ENCODE peak calls at places on chromosomes 16 and 17, in eight cellular contexts. D, O, U, E, V, R, N and P are unnamed samples.

GRCh38 chr17:12691173-12691572 is 25.5 kb downstream of the MYOCD start:
- DNase-seq in E (no peak), O (peak), N (no peak), D (no peak), U (no peak), R (peak), V (no peak), P (no peak)

GRCh38 chr16:85137323-85138072 is 25.2 kb upstream of the CIBAR2 start:
- DNase-seq in R (peak), V (peak), N (peak), U (peak), O (peak), E (peak), D (peak), P (peak)

GRCh38 chr16:18800674-18801196 is 614 bp downstream of the ARL6IP1 start:
- DNase-seq in D (no peak), N (no peak), U (no peak), E (no peak), V (no peak), R (no peak), O (no peak), P (no peak)

GRCh38 chr17:64357191-64357981 is 33.3 kb downstream of the PECAM1 start:
- DNase-seq in R (peak), O (peak), U (no peak), N (peak), V (peak), D (no peak), E (no peak), P (peak)

GRCh38 chr16:78200623-78201096 is 101.2 kb downstream of the WWOX start:
- DNase-seq in D (no peak), V (no peak), O (no peak), E (no peak), U (no peak), R (no peak), N (no peak), P (no peak)

GRCh38 chr17:17443173-17443572 is 33.6 kb upstream of the MED9 start:
- DNase-seq in E (no peak), O (no peak), D (no peak), R (no peak), U (no peak), N (no peak), V (peak), P (no peak)

GRCh38 chr16:77211880-77212735 is 12.9 kb downstream of the SYCE1L start:
- DNase-seq in D (peak), R (no peak), O (no peak), N (no peak), E (peak), U (peak), V (peak), P (peak)

GRCh38 chr16:85395913-85396878 is 216.9 kb upstream of the GSE1 start:
- DNase-seq in V (no peak), E (no peak), U (peak), D (no peak), N (no peak), O (no peak), R (peak), P (no peak)

GRCh38 chr16:21666772-21667171 is 3.0 kb downstream of the OTOA start:
- DNase-seq in R (no peak), U (no peak), O (no peak), D (no peak), V (peak), N (no peak), E (no peak), P (no peak)

GRCh38 chr16:54285414-54286066 is 1.0 kb downstream of the IRX3 start:
- DNase-seq in N (no peak), U (no peak), O (no peak), V (no peak), D (peak), E (peak), R (no peak), P (peak)

GRCh38 chr16:19017179-19017578 is 33.4 kb downstream of the TMC7 start:
- DNase-seq in E (no peak), N (no peak), O (no peak), D (no peak), V (no peak), R (no peak), U (no peak), P (no peak)

DNA sequence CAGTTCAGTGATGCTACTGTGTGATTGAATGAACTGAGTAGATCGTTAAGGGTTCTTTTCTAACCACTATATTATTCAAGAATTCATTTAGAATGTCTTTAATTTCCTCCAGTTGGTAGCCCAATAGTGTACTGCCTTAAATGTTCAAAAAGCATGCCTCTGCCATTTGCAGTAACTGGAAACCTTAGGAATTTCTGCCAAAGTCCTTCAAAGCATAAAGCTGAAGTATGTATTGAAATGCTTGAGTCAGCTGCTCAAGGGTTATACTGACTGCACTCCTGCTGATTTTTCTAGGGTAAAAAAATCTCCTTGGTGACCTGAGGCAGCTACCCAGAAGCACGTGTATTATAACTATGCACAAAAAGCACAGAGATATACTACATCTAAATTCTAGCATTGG is 56.5 kb downstream of the SNTB2 start:
- DNase-seq in D (no peak), E (no peak), O (no peak), V (no peak), N (no peak), U (no peak), R (no peak), P (peak)
- TF ChIP-seq EP300 in D (no peak), E (no peak), O (no peak), V (no peak), N (no peak), U (no peak), R (no peak), P (no peak)

DNA sequence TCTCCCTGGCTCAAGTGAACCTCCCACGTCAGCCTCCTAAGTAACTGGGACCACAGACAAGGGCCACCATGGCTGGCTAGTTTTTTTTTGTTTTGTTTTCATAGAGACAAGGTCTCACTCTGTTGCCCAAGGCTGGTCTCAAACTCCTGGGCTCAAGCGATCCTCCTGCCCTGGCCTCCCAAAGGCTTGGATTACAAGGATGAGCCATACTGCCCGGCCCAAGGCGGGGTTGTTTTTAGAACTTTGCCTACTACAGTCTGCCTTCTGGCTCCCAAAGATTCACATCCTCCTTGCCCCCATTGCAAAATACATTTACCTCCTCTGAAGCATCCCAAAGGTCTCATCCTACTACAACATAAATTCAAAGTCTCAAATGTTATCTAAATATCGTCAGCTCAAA is 49.5 kb upstream of the PHOSPHO1 start:
- DNase-seq in N (no peak), V (peak), D (no peak), U (no peak), E (no peak), R (no peak), O (no peak), P (no peak)
- TF ChIP-seq EP300 in N (no peak), V (no peak), D (no peak), U (no peak), E (no peak), R (no peak), O (no peak), P (no peak)

GRCh38 chr17:6178959-6179358 is 108.8 kb downstream of the WSCD1 start:
- DNase-seq in D (no peak), E (no peak), V (no peak), R (no peak), N (no peak), U (no peak), O (no peak), P (no peak)

GRCh38 chr17:6172642-6173330 is 102.6 kb downstream of the WSCD1 start:
- DNase-seq in R (no peak), O (no peak), N (no peak), U (no peak), D (no peak), V (no peak), E (no peak), P (no peak)

GRCh38 chr17:6170349-6170748 is 100.2 kb downstream of the WSCD1 start:
- DNase-seq in N (no peak), E (no peak), D (no peak), U (no peak), V (no peak), O (no peak), R (no peak), P (no peak)

GRCh38 chr17:6177941-6178694 is 107.9 kb downstream of the WSCD1 start:
- DNase-seq in N (no peak), E (no peak), R (no peak), D (no peak), V (no peak), O (no peak), U (no peak), P (no peak)

GRCh38 chr17:6173653-6174052 is 103.5 kb downstream of the WSCD1 start:
- DNase-seq in V (no peak), O (no peak), D (no peak), U (no peak), N (no peak), E (no peak), R (no peak), P (no peak)
- TF ChIP-seq EP300 in V (no peak), O (no peak), D (no peak), U (no peak), N (no peak), E (no peak), R (no peak), P (no peak)

GRCh38 chr17:40532520-40533253 is 31.3 kb upstream of the TNS4 start:
- DNase-seq in O (no peak), N (no peak), U (peak), V (peak), E (peak), R (peak), D (no peak), P (no peak)
- TF ChIP-seq EP300 in O (peak), N (no peak), U (no peak), V (no peak), E (no peak), R (no peak), D (no peak), P (peak)

GRCh38 chr17:58153046-58153445 is 4.9 kb downstream of the OR4D1 start:
- DNase-seq in U (no peak), N (no peak), D (no peak), E (no peak), R (no peak), O (no peak), V (no peak), P (peak)
- TF ChIP-seq EP300 in U (no peak), N (no peak), D (no peak), E (no peak), R (no peak), O (no peak), V (no peak), P (no peak)

GRCh38 chr16:11234884-11235702 is 20.9 kb downstream of the SOCS1 start:
- DNase-seq in V (no peak), U (no peak), O (no peak), E (no peak), D (no peak), N (no peak), R (no peak), P (no peak)

GRCh38 chr16:11233727-11234376 is 22.2 kb downstream of the SOCS1 start:
- DNase-seq in D (no peak), U (no peak), E (no peak), N (no peak), R (no peak), V (no peak), O (no peak), P (no peak)

GRCh38 chr16:11231367-11231970 is 24.5 kb downstream of the SOCS1 start:
- DNase-seq in D (no peak), R (no peak), U (no peak), E (no peak), N (no peak), V (no peak), O (no peak), P (no peak)

GRCh38 chr16:11232302-11232851 is 23.6 kb downstream of the SOCS1 start:
- DNase-seq in V (no peak), N (no peak), E (no peak), D (no peak), U (no peak), R (no peak), O (no peak), P (no peak)

GRCh38 chr16:11232852-11233726 is 22.9 kb downstream of the SOCS1 start:
- DNase-seq in N (no peak), V (no peak), E (no peak), U (no peak), R (no peak), O (no peak), D (peak), P (peak)
- TF ChIP-seq EP300 in N (no peak), V (no peak), E (no peak), U (no peak), R (no peak), O (peak), D (no peak), P (peak)

GRCh38 chr16:88653101-88653500 is 2.2 kb upstream of the CYBA start:
- DNase-seq in V (no peak), O (no peak), E (no peak), R (no peak), U (no peak), N (no peak), D (no peak), P (no peak)

GRCh38 chr16:88655053-88655732 is 4.3 kb upstream of the CYBA start:
- DNase-seq in N (no peak), V (peak), D (no peak), U (no peak), R (no peak), E (no peak), O (no peak), P (no peak)

GRCh38 chr16:88653606-88654362 is 2.9 kb upstream of the CYBA start:
- DNase-seq in O (no peak), V (no peak), E (no peak), N (no peak), D (no peak), U (no peak), R (no peak), P (peak)

GRCh38 chr16:88655733-88656281 is 5.0 kb upstream of the CYBA start:
- DNase-seq in E (no peak), O (no peak), D (no peak), U (no peak), V (no peak), R (no peak), N (no peak), P (no peak)

GRCh38 chr16:88654363-88655052 is 3.7 kb upstream of the CYBA start:
- DNase-seq in E (no peak), R (no peak), O (no peak), V (no peak), U (no peak), N (no peak), D (no peak), P (no peak)
- TF ChIP-seq EP300 in E (no peak), R (no peak), O (no peak), V (no peak), U (no peak), N (no peak), D (no peak), P (no peak)

GRCh38 chr17:608911-609882 is 105.4 kb downstream of the VPS53 start:
- DNase-seq in U (no peak), E (no peak), R (no peak), D (no peak), N (no peak), V (no peak), O (no peak), P (no peak)
- TF ChIP-seq EP300 in U (no peak), E (no peak), R (no peak), D (no peak), N (no peak), V (no peak), O (no peak), P (no peak)

DNA sequence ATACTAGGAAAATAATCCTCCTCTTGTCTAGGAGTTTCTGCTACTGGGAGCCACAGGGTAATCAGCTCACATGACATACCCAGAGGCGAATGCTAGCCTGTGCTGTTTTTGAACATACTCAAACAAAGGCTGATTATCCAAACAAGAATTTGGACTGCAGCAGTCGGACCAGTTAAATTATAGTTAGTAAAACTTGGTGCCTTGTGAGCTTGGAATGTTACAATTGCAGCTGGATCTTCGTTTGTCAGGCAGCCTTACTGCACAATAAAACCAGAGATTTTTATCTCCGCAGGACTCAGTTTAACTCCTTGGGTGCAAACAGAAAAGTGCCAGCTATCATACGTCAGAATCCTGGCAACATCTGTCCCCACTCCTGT is 163.8 kb upstream of the TBX2 start:
- DNase-seq in D (no peak), U (no peak), O (no peak), V (no peak), E (no peak), R (no peak), N (no peak), P (no peak)
- TF ChIP-seq EP300 in D (no peak), U (no peak), O (peak), V (no peak), E (no peak), R (no peak), N (no peak), P (no peak)

DNA sequence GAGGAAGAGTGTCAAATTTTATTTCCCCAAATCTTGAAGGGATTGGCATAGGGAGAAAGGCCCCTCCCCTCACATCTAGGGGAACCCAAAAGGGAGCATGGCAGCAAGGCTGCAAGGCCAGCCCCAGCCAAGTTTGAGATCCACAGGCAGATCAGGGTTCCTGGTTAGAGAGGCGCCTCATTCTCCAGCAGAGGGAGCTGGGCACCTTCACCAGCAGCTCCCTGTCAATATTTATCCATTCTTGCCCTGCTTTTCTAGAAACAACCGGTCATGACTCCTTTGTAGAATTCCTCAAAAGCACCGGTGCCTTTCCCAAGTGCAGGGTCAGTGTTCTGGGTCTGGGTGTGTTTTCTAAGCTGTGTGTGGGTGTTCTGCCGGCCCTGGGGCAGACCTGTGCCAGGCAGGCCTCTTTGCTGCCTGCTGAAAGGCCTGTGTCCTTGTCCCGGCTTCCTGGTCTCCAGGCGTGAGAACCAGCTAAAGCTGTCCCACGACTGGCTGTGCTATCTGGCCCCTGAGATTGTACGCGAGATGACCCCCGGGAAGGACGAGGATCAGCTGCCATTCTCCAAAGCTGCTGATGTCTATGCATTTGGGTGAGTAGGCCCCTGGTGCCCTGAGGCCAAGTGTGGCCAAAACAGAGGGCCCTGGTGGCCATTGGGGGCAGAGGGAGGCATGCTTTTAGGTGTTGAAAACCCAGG is 21.2 kb upstream of the LGALS9 start:
- DNase-seq in V (no peak), D (peak), E (peak), O (no peak), R (no peak), U (no peak), N (no peak), P (no peak)
- TF ChIP-seq EP300 in V (no peak), D (no peak), E (no peak), O (no peak), R (no peak), U (no peak), N (no peak), P (no peak)